ENCODE peak calls at places on chromosomes 1 and 21, in six cellular contexts. S, Q, Y, F, Z and A are unnamed samples.

GRCh38 chr1:203751051-203751450 is 13.9 kb upstream of the LAX1 start:
- DNase-seq in S (no peak), Q (no peak), Y (no peak), F (no peak), Z (no peak), A (no peak)

GRCh38 chr1:77768006-77768405 is 8.4 kb upstream of the USP33 start:
- DNase-seq in S (no peak), Q (no peak), Y (no peak), F (no peak), Z (no peak), A (no peak)

GRCh38 chr1:214445846-214446614 is 105.4 kb downstream of the PTPN14 start:
- DNase-seq in S (no peak), Q (peak), Y (no peak), F (no peak), Z (no peak), A (no peak)

GRCh38 chr1:19477284-19478240 is 7.8 kb downstream of the CAPZB start:
- DNase-seq in S (peak), Q (no peak), Y (no peak), F (no peak), Z (no peak), A (no peak)

GRCh38 chr21:33937146-33937545 is 21.5 kb upstream of the ATP5PO start:
- DNase-seq in S (no peak), Q (no peak), Y (no peak), F (no peak), Z (no peak), A (no peak)

GRCh38 chr21:36891692-36892091 is 74.8 kb downstream of the HLCS start:
- DNase-seq in S (no peak), Q (no peak), Y (no peak), F (no peak), Z (peak), A (peak)

GRCh38 chr1:107572674-107573205 is 392.2 kb downstream of the VAV3 start:
- DNase-seq in S (no peak), Q (no peak), Y (peak), F (no peak), Z (no peak), A (no peak)

GRCh38 chr1:63917571-63918394 is 144.0 kb downstream of the ROR1 start:
- DNase-seq in S (no peak), Q (peak), Y (no peak), F (no peak), Z (no peak), A (no peak)

GRCh38 chr1:29256395-29256794 is 20.1 kb downstream of the PTPRU start:
- DNase-seq in S (no peak), Q (no peak), Y (peak), F (no peak), Z (no peak), A (no peak)

GRCh38 chr1:62227496-62227895 is 32.8 kb downstream of the L1TD1 start:
- DNase-seq in S (no peak), Q (no peak), Y (peak), F (no peak), Z (no peak), A (no peak)

GRCh38 chr1:2556277-2557145 is at the start of gene TNFRSF14:
- DNase-seq in S (peak), Q (no peak), Y (peak), F (peak), Z (no peak), A (no peak)

GRCh38 chr1:110684476-110684875 is 9.7 kb upstream of the KCNA3 start:
- DNase-seq in S (no peak), Q (no peak), Y (no peak), F (no peak), Z (no peak), A (no peak)

GRCh38 chr1:155513300-155513926 is 49.2 kb downstream of the ASH1L start:
- DNase-seq in S (no peak), Q (no peak), Y (no peak), F (no peak), Z (no peak), A (no peak)

GRCh38 chr1:51612349-51612982 is 4.4 kb upstream of the OSBPL9 start:
- DNase-seq in S (no peak), Q (no peak), Y (no peak), F (no peak), Z (no peak), A (no peak)

GRCh38 chr1:229624906-229625871 is 733 bp downstream of the TAF5L start:
- DNase-seq in S (peak), Q (no peak), Y (peak), F (peak), Z (peak), A (no peak)

GRCh38 chr1:98458514-98459259 is 202.8 kb upstream of the SNX7 start:
- DNase-seq in S (no peak), Q (no peak), Y (no peak), F (no peak), Z (no peak), A (no peak)

GRCh38 chr1:204651843-204652421 is 33.6 kb downstream of the LRRN2 start:
- DNase-seq in S (no peak), Q (no peak), Y (no peak), F (no peak), Z (no peak), A (no peak)

GRCh38 chr1:201450721-201451291 is 18.2 kb downstream of the PHLDA3 start:
- DNase-seq in S (no peak), Q (no peak), Y (peak), F (no peak), Z (no peak), A (no peak)

GRCh38 chr21:30057108-30057507 is 109.5 kb downstream of the CLDN17 start:
- DNase-seq in S (no peak), Q (no peak), Y (no peak), F (no peak), Z (no peak), A (no peak)

GRCh38 chr1:154759196-154759595 is 110.9 kb downstream of the KCNN3 start:
- DNase-seq in S (no peak), Q (no peak), Y (peak), F (no peak), Z (no peak), A (no peak)

GRCh38 chr1:69568435-69569280 is 936 bp downstream of the LRRC7 start:
- DNase-seq in S (no peak), Q (no peak), Y (no peak), F (peak), Z (no peak), A (no peak)

GRCh38 chr1:69569281-69569970 is 1.7 kb downstream of the LRRC7 start:
- DNase-seq in S (no peak), Q (no peak), Y (no peak), F (no peak), Z (no peak), A (no peak)

GRCh38 chr1:69572921-69573320 is 5.2 kb downstream of the LRRC7 start:
- DNase-seq in S (no peak), Q (no peak), Y (no peak), F (no peak), Z (no peak), A (no peak)

GRCh38 chr1:69567847-69568434 is at the start of gene LRRC7:
- DNase-seq in S (no peak), Q (no peak), Y (no peak), F (peak), Z (no peak), A (no peak)

DNA sequence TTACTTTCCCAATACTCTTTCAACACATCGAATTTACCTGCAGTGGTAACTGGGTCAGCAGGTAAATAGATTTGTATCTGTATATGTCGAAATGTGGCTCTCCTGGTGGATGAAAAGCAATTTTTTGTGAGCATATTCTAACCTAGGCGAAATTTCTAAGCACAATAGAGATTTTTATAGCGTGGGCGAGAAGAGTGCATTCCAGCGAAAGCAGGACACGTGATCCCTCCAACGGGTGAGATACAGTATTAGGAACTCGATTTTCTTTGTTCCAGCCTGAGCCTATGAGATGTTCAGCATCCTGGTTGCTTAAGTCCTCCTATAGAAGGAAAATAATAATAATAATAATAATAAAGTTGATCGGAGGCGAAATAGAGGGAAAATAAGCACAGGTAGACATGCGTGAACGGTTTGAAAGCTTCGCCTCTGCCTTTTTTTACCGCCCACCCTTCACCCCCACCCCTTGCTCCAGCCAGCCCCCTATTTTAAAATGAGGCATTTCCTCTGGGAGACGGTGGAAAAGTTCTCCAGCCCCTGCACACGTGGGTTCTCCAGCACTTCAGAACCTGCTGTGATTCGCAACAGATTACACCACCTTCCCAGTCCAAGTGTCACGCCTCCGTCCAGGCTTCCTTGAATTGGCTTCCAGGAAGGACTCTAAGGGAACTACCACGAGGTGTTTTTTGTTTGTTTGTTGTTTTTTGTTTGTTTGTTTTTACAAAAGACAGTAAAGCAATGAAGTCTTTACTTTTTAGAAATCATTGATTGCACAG is 2.4 kb downstream of the LRRC7 start:
- DNase-seq in S (no peak), Q (no peak), Y (no peak), F (no peak), Z (no peak), A (no peak)
- TF ChIP-seq POLR2AphosphoS5 in S (no peak), Q (no peak), Y (no peak), F (no peak), Z (no peak), A (no peak)

GRCh38 chr1:104945406-104945805 is 1195.7 kb downstream of the AMY1C start:
- DNase-seq in S (no peak), Q (no peak), Y (no peak), F (no peak), Z (no peak), A (no peak)
- TF ChIP-seq POLR2AphosphoS5 in S (no peak), Q (no peak), Y (no peak), F (no peak), Z (no peak), A (no peak)

GRCh38 chr1:8020032-8020431 is 6.1 kb downstream of the ERRFI1 start:
- DNase-seq in S (no peak), Q (no peak), Y (no peak), F (no peak), Z (no peak), A (peak)
- TF ChIP-seq POLR2AphosphoS5 in S (no peak), Q (peak), Y (peak), F (no peak), Z (no peak), A (peak)

GRCh38 chr1:147717051-147717705 is 43.2 kb downstream of the GJA5 start:
- DNase-seq in S (no peak), Q (peak), Y (no peak), F (no peak), Z (no peak), A (no peak)
- TF ChIP-seq POLR2AphosphoS5 in S (no peak), Q (peak), Y (no peak), F (no peak), Z (no peak), A (peak)

DNA sequence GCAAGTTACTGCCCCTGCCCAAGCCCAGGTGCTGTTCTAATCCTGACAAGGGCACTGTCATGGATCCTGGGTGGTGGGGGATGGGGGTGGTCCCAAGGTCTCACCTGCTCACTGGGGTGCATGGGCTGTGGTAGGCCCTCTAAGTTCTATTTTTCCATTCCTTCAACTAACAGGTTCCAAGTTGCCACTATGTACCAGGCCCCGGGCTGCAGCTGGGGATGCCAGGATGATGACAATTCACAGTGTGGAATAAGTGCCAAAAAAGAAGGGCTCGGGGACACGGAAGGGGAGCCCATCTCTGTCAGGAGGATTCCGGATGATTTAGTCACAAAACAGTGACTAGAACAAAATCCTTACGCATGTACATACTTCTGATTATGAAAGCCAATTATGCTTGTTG is 76.0 kb downstream of the STUM start:
- DNase-seq in S (no peak), Q (no peak), Y (peak), F (no peak), Z (no peak), A (no peak)
- TF ChIP-seq POLR2AphosphoS5 in S (no peak), Q (no peak), Y (no peak), F (no peak), Z (no peak), A (no peak)

DNA sequence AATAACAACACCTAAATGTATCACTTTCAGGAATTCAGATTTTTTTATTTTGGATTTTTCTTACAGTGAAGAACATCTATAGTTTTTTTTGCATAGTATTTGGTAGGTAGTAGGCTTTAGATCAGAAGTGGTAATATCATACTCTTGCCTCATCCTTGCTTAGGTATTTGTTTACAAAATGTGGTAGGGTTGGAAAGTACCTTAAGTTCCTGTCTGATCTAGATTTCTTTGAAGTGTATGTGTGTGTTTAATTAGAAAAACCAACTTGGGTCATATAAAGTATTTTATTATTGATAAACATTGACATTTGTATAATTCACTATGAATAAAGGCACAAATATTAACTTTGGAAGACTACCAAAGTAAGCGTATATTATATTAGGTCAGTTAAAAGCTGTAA is 85.3 kb upstream of the GPR88 start:
- DNase-seq in S (no peak), Q (no peak), Y (no peak), F (no peak), Z (no peak), A (no peak)
- TF ChIP-seq POLR2AphosphoS5 in S (no peak), Q (no peak), Y (no peak), F (no peak), Z (no peak), A (no peak)

GRCh38 chr1:111739222-111739983 is at the start of gene INKA2:
- DNase-seq in S (peak), Q (peak), Y (peak), F (peak), Z (peak), A (no peak)

GRCh38 chr1:111737216-111738132 is 1.7 kb downstream of the INKA2 start:
- DNase-seq in S (no peak), Q (no peak), Y (no peak), F (no peak), Z (no peak), A (no peak)

GRCh38 chr1:111738133-111738435 is 1.1 kb downstream of the INKA2 start:
- DNase-seq in S (no peak), Q (no peak), Y (no peak), F (no peak), Z (no peak), A (no peak)

GRCh38 chr1:111738436-111739221 is 566 bp downstream of the INKA2 start:
- DNase-seq in S (peak), Q (peak), Y (peak), F (peak), Z (no peak), A (no peak)

DNA sequence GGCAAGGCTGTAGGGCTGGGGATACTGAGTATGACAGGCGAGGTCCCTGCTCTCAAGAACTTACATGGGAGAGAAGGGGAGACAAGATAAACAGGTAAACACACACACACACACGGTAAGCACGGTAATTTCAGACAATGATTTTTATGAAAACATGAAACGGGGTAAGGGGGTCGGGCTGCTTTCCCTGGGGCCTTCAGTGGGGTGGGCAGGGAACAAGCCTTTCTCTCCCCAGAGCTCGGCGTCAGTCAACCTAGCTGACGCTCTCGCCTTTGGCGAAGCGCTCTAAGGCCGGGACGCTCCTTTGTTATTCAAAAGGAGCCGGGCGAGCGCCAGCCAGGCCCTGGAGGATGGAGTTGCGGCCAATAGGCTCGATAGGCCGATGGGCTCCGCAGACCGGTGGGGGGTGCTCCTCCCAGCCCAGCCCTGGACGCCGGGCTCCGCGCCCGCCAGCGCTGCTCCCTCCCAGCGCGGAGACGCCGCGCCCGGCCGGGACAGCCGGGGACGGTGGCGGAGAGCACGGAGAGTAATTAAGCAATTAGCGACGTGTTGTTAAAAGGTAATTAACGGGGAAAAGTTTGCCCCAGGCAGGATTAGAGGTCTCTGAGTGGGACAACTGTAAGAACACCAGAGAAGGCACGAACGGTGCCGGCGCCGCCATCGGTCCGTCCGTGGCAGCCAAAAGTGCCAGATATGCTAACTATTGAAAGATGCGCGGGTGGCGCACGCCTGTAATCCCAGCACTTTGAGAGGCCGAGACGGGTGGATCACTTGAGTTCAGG is 980 bp upstream of the INKA2 start:
- DNase-seq in S (no peak), Q (no peak), Y (peak), F (peak), Z (no peak), A (peak)
- TF ChIP-seq POLR2AphosphoS5 in S (no peak), Q (no peak), Y (no peak), F (no peak), Z (peak), A (no peak)

DNA sequence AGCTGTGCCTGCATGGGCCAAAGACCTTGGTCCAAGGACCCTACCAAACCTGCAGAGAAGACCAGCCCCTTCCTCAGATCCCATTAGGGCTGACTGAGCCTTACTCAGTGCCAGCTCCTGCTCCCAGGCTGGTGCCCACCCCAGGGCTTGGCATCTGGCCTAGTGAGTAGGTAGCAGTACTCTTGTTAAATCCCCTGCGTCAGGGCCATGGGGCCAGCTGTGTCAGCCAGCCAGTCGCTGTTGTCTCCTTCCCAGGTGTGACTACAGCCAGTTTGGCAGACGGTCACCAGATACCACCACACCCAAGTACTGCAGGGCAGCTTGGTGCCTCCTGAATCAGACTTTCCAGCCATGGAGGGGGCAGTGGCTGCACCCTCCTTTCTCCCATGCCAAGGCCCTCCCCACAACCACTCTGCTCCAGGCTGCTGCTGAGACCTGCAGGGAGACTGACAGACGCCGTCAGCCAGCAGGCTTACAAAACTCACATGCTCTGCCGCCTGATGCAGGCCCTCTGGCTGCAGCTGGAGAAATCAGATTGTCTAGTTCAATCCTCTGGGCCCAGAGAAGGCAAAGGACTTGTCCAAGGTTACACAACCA is 3.0 kb downstream of the TENT5B start:
- DNase-seq in S (no peak), Q (no peak), Y (peak), F (no peak), Z (no peak), A (no peak)
- TF ChIP-seq POLR2AphosphoS5 in S (no peak), Q (no peak), Y (peak), F (no peak), Z (peak), A (peak)